ENCODE peak calls at places on chromosomes 2 and 18, in seven cellular contexts. J is GM04504, Y is choroid plexus epithelial cell, L is chondrocyte, G is non-pigmented ciliary epithelial cell, S is immature natural killer cell, U is dermis blood vessel endothelial cell. P is an unnamed sample.

GRCh38 chr2:145906356-145906755 is 1386.4 kb upstream of the ZEB2 start:
- DNase-seq in J (no peak), Y (peak), L (no peak), G (no peak), S (no peak), U (peak), P (no peak)

GRCh38 chr18:9643549-9643948 is 29.2 kb upstream of the PPP4R1 start:
- DNase-seq in J (peak), Y (peak), L (no peak), G (peak), S (no peak), U (peak), P (peak)

GRCh38 chr18:68840554-68841263 is 42.8 kb downstream of the CCDC102B start:
- DNase-seq in J (peak), Y (peak), L (no peak), G (peak), S (no peak), U (peak), P (peak)

GRCh38 chr2:127188797-127189196 is 31.3 kb downstream of the CYP27C1 start:
- DNase-seq in J (no peak), Y (no peak), L (no peak), G (no peak), S (no peak), U (no peak), P (no peak)

GRCh38 chr18:79507546-79508480 is 112.1 kb downstream of the NFATC1 start:
- DNase-seq in J (peak), Y (peak), L (peak), G (no peak), S (peak), U (peak), P (peak)

GRCh38 chr2:41735006-41735405 is 312.8 kb upstream of the PKDCC start:
- DNase-seq in J (no peak), Y (no peak), L (no peak), G (no peak), S (no peak), U (no peak), P (no peak)

GRCh38 chr2:236180831-236181453 is 12.8 kb upstream of the GBX2 start:
- DNase-seq in J (no peak), Y (peak), L (no peak), G (peak), S (peak), U (peak), P (peak)

GRCh38 chr2:33212151-33212550 is 264.3 kb upstream of the RASGRP3 start:
- DNase-seq in J (no peak), Y (peak), L (no peak), G (peak), S (no peak), U (peak), P (peak)

GRCh38 chr2:17166506-17166905 is 351.7 kb downstream of the RAD51AP2 start:
- DNase-seq in J (peak), Y (peak), L (no peak), G (peak), S (no peak), U (no peak), P (no peak)

GRCh38 chr2:174610243-174610995 is 12.8 kb upstream of the WIPF1 start:
- DNase-seq in J (no peak), Y (no peak), L (no peak), G (no peak), S (no peak), U (no peak), P (no peak)

GRCh38 chr2:112794131-112794733 is 9.9 kb upstream of the IL1A start:
- DNase-seq in J (peak), Y (peak), L (no peak), G (peak), S (peak), U (peak), P (peak)

GRCh38 chr2:230793573-230794359 is 71.0 kb upstream of the ITM2C start:
- DNase-seq in J (peak), Y (peak), L (no peak), G (peak), S (peak), U (peak), P (peak)

GRCh38 chr18:45958730-45959129 is 8.4 kb downstream of the EPG5 start:
- DNase-seq in J (no peak), Y (no peak), L (no peak), G (no peak), S (no peak), U (no peak), P (no peak)

GRCh38 chr2:11778923-11779757 is 32.7 kb downstream of the LPIN1 start:
- DNase-seq in J (peak), Y (peak), L (no peak), G (no peak), S (peak), U (peak), P (no peak)

GRCh38 chr18:50629148-50629631 is 69.3 kb downstream of the MAPK4 start:
- DNase-seq in J (no peak), Y (peak), L (no peak), G (no peak), S (no peak), U (no peak), P (no peak)

GRCh38 chr2:16094851-16095250 is 154.5 kb downstream of the MYCN start:
- DNase-seq in J (no peak), Y (no peak), L (no peak), G (no peak), S (no peak), U (no peak), P (no peak)

GRCh38 chr2:21657475-21657874 is 533.7 kb downstream of the TDRD15 start:
- DNase-seq in J (no peak), Y (no peak), L (no peak), G (no peak), S (no peak), U (no peak), P (no peak)

GRCh38 chr18:48049757-48050156 is 119.3 kb upstream of the SMAD2 start:
- DNase-seq in J (no peak), Y (no peak), L (no peak), G (no peak), S (no peak), U (no peak), P (no peak)

GRCh38 chr18:25089470-25089869 is 262.5 kb downstream of the ZNF521 start:
- DNase-seq in J (no peak), Y (no peak), L (no peak), G (no peak), S (no peak), U (no peak), P (no peak)

GRCh38 chr2:200901459-200902072 is 12.4 kb downstream of the NIF3L1 start:
- DNase-seq in J (peak), Y (peak), L (no peak), G (peak), S (peak), U (peak), P (peak)

GRCh38 chr2:50783116-50783515 is 248.8 kb downstream of the NRXN1 start:
- DNase-seq in J (no peak), Y (no peak), L (no peak), G (no peak), S (no peak), U (no peak), P (no peak)

P was measured in pulmonary artery endothelial cell.